ENCODE peak calls at places on chromosome 21, in six cellular contexts. One of them, this sample, is unnamed.

GRCh38 chr21:44701541-44701940 is 4.6 kb downstream of the KRTAP10-12 start:
- DNase-seq in neuronal stem cell: no peak
- DNase-seq in H9: no peak
- DNase-seq in IMR-90: no peak
- DNase-seq in mesenchymal stem cell: no peak
- DNase-seq in H1: no peak
- DNase-seq in this sample: no peak

GRCh38 chr21:45801989-45802388 is 158.5 kb downstream of the PCBP3 start:
- DNase-seq in neuronal stem cell: no peak
- DNase-seq in H9: no peak
- DNase-seq in IMR-90: no peak
- DNase-seq in mesenchymal stem cell: no peak
- DNase-seq in H1: no peak
- DNase-seq in this sample: no peak

GRCh38 chr21:26909972-26910371 is 56.9 kb downstream of the ADAMTS5 start:
- DNase-seq in neuronal stem cell: peak
- DNase-seq in H9: peak
- DNase-seq in IMR-90: no peak
- DNase-seq in mesenchymal stem cell: peak
- DNase-seq in H1: peak
- DNase-seq in this sample: peak

GRCh38 chr21:29238052-29238966 is 60.4 kb upstream of the BACH1 start:
- DNase-seq in neuronal stem cell: no peak
- DNase-seq in H9: no peak
- DNase-seq in IMR-90: peak
- DNase-seq in mesenchymal stem cell: no peak
- DNase-seq in H1: no peak
- DNase-seq in this sample: no peak

GRCh38 chr21:28993293-28993629 is 584 bp upstream of the LTN1 start:
- DNase-seq in neuronal stem cell: no peak
- DNase-seq in H9: no peak
- DNase-seq in IMR-90: no peak
- DNase-seq in mesenchymal stem cell: no peak
- DNase-seq in H1: no peak
- DNase-seq in this sample: no peak

GRCh38 chr21:42491328-42491727 is 4.7 kb downstream of the RSPH1 start:
- DNase-seq in neuronal stem cell: no peak
- DNase-seq in H9: no peak
- DNase-seq in IMR-90: no peak
- DNase-seq in mesenchymal stem cell: no peak
- DNase-seq in H1: no peak
- DNase-seq in this sample: no peak

GRCh38 chr21:42041711-42042110 is 29.4 kb upstream of the UMODL1 start:
- DNase-seq in neuronal stem cell: no peak
- DNase-seq in H9: no peak
- DNase-seq in IMR-90: no peak
- DNase-seq in mesenchymal stem cell: peak
- DNase-seq in H1: no peak
- DNase-seq in this sample: no peak

GRCh38 chr21:43943512-43944110 is 68.5 kb upstream of the TRAPPC10 start:
- DNase-seq in neuronal stem cell: no peak
- DNase-seq in H9: no peak
- DNase-seq in IMR-90: no peak
- DNase-seq in mesenchymal stem cell: no peak
- DNase-seq in H1: no peak
- DNase-seq in this sample: no peak

GRCh38 chr21:20045197-20045596 is 953.0 kb upstream of the NCAM2 start:
- DNase-seq in neuronal stem cell: no peak
- DNase-seq in H9: no peak
- DNase-seq in IMR-90: no peak
- DNase-seq in mesenchymal stem cell: no peak
- DNase-seq in H1: no peak
- DNase-seq in this sample: no peak

GRCh38 chr21:16974060-16974459 is 538.8 kb upstream of the CXADR start:
- DNase-seq in neuronal stem cell: no peak
- DNase-seq in H9: no peak
- DNase-seq in IMR-90: peak
- DNase-seq in mesenchymal stem cell: no peak
- DNase-seq in H1: no peak
- DNase-seq in this sample: no peak

GRCh38 chr21:31623664-31624063 is 35.8 kb upstream of the SOD1 start:
- DNase-seq in neuronal stem cell: no peak
- DNase-seq in H9: no peak
- DNase-seq in IMR-90: no peak
- DNase-seq in mesenchymal stem cell: no peak
- DNase-seq in H1: no peak
- DNase-seq in this sample: peak

GRCh38 chr21:31630062-31630711 is 29.3 kb upstream of the SOD1 start:
- DNase-seq in neuronal stem cell: no peak
- DNase-seq in H9: no peak
- DNase-seq in IMR-90: peak
- DNase-seq in mesenchymal stem cell: peak
- DNase-seq in H1: no peak
- DNase-seq in this sample: no peak

GRCh38 chr21:31624181-31624580 is 35.3 kb upstream of the SOD1 start:
- DNase-seq in neuronal stem cell: no peak
- DNase-seq in H9: no peak
- DNase-seq in IMR-90: no peak
- DNase-seq in mesenchymal stem cell: no peak
- DNase-seq in H1: no peak
- DNase-seq in this sample: no peak

GRCh38 chr21:31622397-31622796 is 37.1 kb upstream of the SOD1 start:
- DNase-seq in neuronal stem cell: no peak
- DNase-seq in H9: no peak
- DNase-seq in IMR-90: no peak
- DNase-seq in mesenchymal stem cell: no peak
- DNase-seq in H1: no peak
- DNase-seq in this sample: no peak

GRCh38 chr21:31624961-31625491 is 34.5 kb upstream of the SOD1 start:
- DNase-seq in neuronal stem cell: no peak
- DNase-seq in H9: no peak
- DNase-seq in IMR-90: no peak
- DNase-seq in mesenchymal stem cell: no peak
- DNase-seq in H1: no peak
- DNase-seq in this sample: no peak
- H2BK15ac ChIP-seq in neuronal stem cell: no peak
- H2BK15ac ChIP-seq in H9: no peak
- H2BK15ac ChIP-seq in IMR-90: no peak
- H2BK15ac ChIP-seq in mesenchymal stem cell: no peak
- H2BK15ac ChIP-seq in H1: no peak
- H2BK15ac ChIP-seq in this sample: no peak

GRCh38 chr21:40242586-40242985 is 375.3 kb downstream of the PCP4 start:
- DNase-seq in neuronal stem cell: no peak
- DNase-seq in H9: no peak
- DNase-seq in IMR-90: no peak
- DNase-seq in mesenchymal stem cell: no peak
- DNase-seq in H1: no peak
- DNase-seq in this sample: no peak
- H2BK15ac ChIP-seq in neuronal stem cell: no peak
- H2BK15ac ChIP-seq in H9: no peak
- H2BK15ac ChIP-seq in IMR-90: no peak
- H2BK15ac ChIP-seq in mesenchymal stem cell: no peak
- H2BK15ac ChIP-seq in H1: no peak
- H2BK15ac ChIP-seq in this sample: no peak

DNA sequence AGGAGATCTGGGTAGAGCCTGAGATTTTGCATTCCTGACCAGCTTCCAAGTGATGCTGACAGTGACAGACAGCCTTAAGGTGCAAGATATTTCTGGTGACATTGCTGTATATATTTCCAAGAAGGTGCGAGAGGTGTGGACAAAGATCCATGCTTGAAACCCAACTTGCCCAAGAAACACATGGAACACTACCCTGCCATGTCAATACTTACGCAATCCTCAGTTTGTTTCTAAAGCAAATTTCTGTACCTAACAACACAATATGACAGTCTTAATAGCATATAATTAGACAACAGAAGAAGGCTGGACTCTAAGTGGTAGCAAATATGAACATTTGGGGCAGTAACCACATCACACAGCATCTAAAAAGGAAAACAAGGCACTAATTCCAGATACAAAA is 260.4 kb downstream of the DSCAM start:
- DNase-seq in neuronal stem cell: no peak
- DNase-seq in H9: no peak
- DNase-seq in IMR-90: no peak
- DNase-seq in mesenchymal stem cell: no peak
- DNase-seq in H1: no peak
- DNase-seq in this sample: no peak
- H2BK15ac ChIP-seq in neuronal stem cell: no peak
- H2BK15ac ChIP-seq in H9: no peak
- H2BK15ac ChIP-seq in IMR-90: no peak
- H2BK15ac ChIP-seq in mesenchymal stem cell: no peak
- H2BK15ac ChIP-seq in H1: no peak
- H2BK15ac ChIP-seq in this sample: no peak

DNA sequence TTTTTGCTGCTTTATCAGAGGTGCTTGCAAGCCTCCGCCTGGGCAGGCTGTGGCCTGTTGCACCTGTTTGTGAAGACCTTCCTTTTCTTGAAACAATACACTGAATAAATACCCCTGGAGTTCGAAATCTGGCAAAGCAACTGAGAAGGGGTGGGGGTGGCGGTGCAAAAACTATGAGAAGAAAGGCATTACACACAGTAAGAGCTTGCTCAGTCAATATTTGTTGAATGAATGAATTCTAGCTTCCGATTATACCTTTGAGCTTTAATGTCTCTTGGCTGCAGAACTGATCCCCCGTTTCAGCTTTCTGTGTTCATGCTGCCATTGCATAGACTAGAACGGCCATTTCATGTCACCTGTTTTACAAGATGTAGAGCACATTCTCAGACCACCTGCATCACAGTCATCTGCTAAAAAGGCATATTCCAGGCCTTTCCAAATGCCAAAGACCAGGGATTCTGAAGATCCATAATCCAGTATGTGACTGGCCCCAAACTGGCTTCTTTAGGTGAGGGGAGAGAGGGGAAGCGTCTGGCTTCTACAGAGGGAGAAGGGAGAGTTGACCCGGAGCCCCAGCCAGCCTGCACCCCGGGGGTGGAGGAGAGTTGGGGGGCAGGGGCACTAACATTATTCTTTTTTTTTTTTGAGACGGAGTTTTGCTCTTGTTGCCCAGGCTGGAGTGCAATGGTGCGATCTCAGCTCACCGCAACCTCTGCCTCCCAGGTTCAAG is 111.5 kb downstream of the ETS2 start:
- DNase-seq in neuronal stem cell: no peak
- DNase-seq in H9: no peak
- DNase-seq in IMR-90: no peak
- DNase-seq in mesenchymal stem cell: no peak
- DNase-seq in H1: no peak
- DNase-seq in this sample: no peak
- H2BK15ac ChIP-seq in neuronal stem cell: no peak
- H2BK15ac ChIP-seq in H9: no peak
- H2BK15ac ChIP-seq in IMR-90: no peak
- H2BK15ac ChIP-seq in mesenchymal stem cell: no peak
- H2BK15ac ChIP-seq in H1: no peak
- H2BK15ac ChIP-seq in this sample: no peak

GRCh38 chr21:15122241-15122640 is 57.4 kb upstream of the NRIP1 start:
- DNase-seq in neuronal stem cell: no peak
- DNase-seq in H9: no peak
- DNase-seq in IMR-90: no peak
- DNase-seq in mesenchymal stem cell: no peak
- DNase-seq in H1: no peak
- DNase-seq in this sample: no peak
- H2BK15ac ChIP-seq in neuronal stem cell: no peak
- H2BK15ac ChIP-seq in H9: no peak
- H2BK15ac ChIP-seq in IMR-90: no peak
- H2BK15ac ChIP-seq in mesenchymal stem cell: no peak
- H2BK15ac ChIP-seq in H1: no peak
- H2BK15ac ChIP-seq in this sample: no peak